ENCODE peak calls at places on chromosome 6, in seven cellular contexts. E is AG10803; B is A549; T is NCI-H460; I is psoas muscle; L is posterior vena cava; X is stimulated activated CD4-positive, alpha-beta T cell treated with anti-CD3 and anti-CD28 coated beads, TNF-alpha, amount 100 ng/mL, for 24 hours. C is an unnamed sample.

GRCh38 chr6:14148471-14148870 is 30.9 kb downstream of the CD83 start:
- DNase-seq in L (no peak), I (no peak), X (no peak), T (no peak), B (no peak), E (no peak), C (no peak)

GRCh38 chr6:29142349-29142748 is 28.4 kb upstream of the OR2J2 start:
- DNase-seq in I (no peak), E (no peak), X (no peak), B (no peak), T (no peak), L (no peak), C (no peak)

GRCh38 chr6:113970808-113971676 is at the start of gene HDAC2:
- DNase-seq in X (peak; percentile 82), I (peak; percentile 90), T (peak; percentile 47), E (peak; percentile 73), B (peak; percentile 57), L (peak; percentile 95), C (peak; percentile 92)

GRCh38 chr6:133187657-133188453 is 53.3 kb upstream of the EYA4 start:
- DNase-seq in L (no peak), I (no peak), B (no peak), T (no peak), X (no peak), E (no peak), C (no peak)

GRCh38 chr6:170444811-170445211 is 108.3 kb downstream of the PSMB1 start:
- DNase-seq in E (no peak), X (no peak), T (no peak), L (no peak), I (no peak), B (no peak), C (no peak)

GRCh38 chr6:29388533-29388932 is 6.9 kb upstream of the OR12D2 start:
- DNase-seq in E (no peak), I (no peak), T (no peak), B (no peak), X (no peak), L (no peak), C (no peak)

GRCh38 chr6:152356659-152357058 is 280.5 kb downstream of the SYNE1 start:
- DNase-seq in I (no peak), E (peak; percentile 51), B (no peak), X (no peak), T (peak; percentile 19), L (no peak), C (peak; percentile 17)

GRCh38 chr6:148455674-148456559 is 113.3 kb downstream of the SASH1 start:
- DNase-seq in L (no peak), B (no peak), I (no peak), T (no peak), X (no peak), E (no peak), C (no peak)

GRCh38 chr6:63530984-63531383 is 41.3 kb upstream of the LOC128125822 start:
- DNase-seq in T (no peak), B (no peak), I (no peak), L (no peak), E (no peak), X (no peak), C (no peak)

GRCh38 chr6:41966961-41967311 is 25.3 kb upstream of the CCND3 start:
- DNase-seq in B (peak; percentile 50), L (no peak), X (no peak), T (no peak), I (no peak), E (peak; percentile 55), C (peak; percentile 71)

GRCh38 chr6:168060521-168060931 is 18.5 kb downstream of the FRMD1 start:
- DNase-seq in E (peak; percentile 65), L (no peak), I (peak; percentile 64), B (peak; percentile 13), T (peak; percentile 32), X (no peak), C (peak; percentile 82)

GRCh38 chr6:96089173-96089572 is 73.4 kb downstream of the FUT9 start:
- DNase-seq in X (no peak), B (no peak), I (no peak), E (no peak), L (no peak), T (no peak), C (peak; percentile 67)

GRCh38 chr6:78513856-78514255 is 353.5 kb upstream of the IRAK1BP1 start:
- DNase-seq in T (no peak), B (no peak), E (no peak), X (no peak), L (no peak), I (no peak), C (peak; percentile 44)

GRCh38 chr6:7725849-7726415 is at the start of gene BMP6:
- DNase-seq in E (peak; percentile 78), X (peak; percentile 36), B (peak; percentile 93), I (peak; percentile 84), L (peak; percentile 94), T (peak; percentile 87), C (peak; percentile 94)

GRCh38 chr6:157045831-157046454 is 268.8 kb downstream of the ARID1B start:
- DNase-seq in E (peak; percentile 81), L (no peak), B (peak; percentile 31), T (peak; percentile 14), I (no peak), X (no peak), C (no peak)

GRCh38 chr6:142155895-142156757 is 9.1 kb downstream of the VTA1 start:
- DNase-seq in I (no peak), E (peak; percentile 23), B (peak; percentile 21), L (no peak), X (no peak), T (no peak), C (peak; percentile 46)

GRCh38 chr6:167448378-167448777 is 123.5 kb downstream of the TTLL2 start:
- DNase-seq in B (no peak), X (no peak), E (no peak), T (no peak), I (no peak), L (no peak), C (no peak)

GRCh38 chr6:133240511-133241087 is 558 bp upstream of the EYA4 start:
- DNase-seq in X (no peak), I (peak; percentile 59), L (no peak), B (peak; percentile 46), E (no peak), T (no peak), C (peak; percentile 65)

GRCh38 chr6:43803783-43804549 is 34.0 kb downstream of the VEGFA start:
- DNase-seq in B (no peak), T (no peak), E (peak; percentile 27), I (no peak), X (no peak), L (no peak), C (no peak)

GRCh38 chr6:170470673-170471072 is 82.4 kb downstream of the PSMB1 start:
- DNase-seq in L (no peak), X (no peak), I (no peak), T (no peak), B (no peak), E (no peak), C (no peak)

GRCh38 chr6:105600342-105601293 is 197.7 kb upstream of the PREP start:
- DNase-seq in E (peak; percentile 59), I (no peak), B (peak; percentile 51), T (peak; percentile 95), X (no peak), L (no peak), C (no peak)

GRCh38 chr6:1527098-1527497 is 82.6 kb upstream of the FOXC1 start:
- DNase-seq in L (no peak), X (no peak), E (peak; percentile 37), T (no peak), I (peak; percentile 41), B (no peak), C (peak; percentile 78)

GRCh38 chr6:63804381-63804956 is 168.9 kb downstream of the PHF3 start:
- DNase-seq in E (peak; percentile 88), B (no peak), L (no peak), X (no peak), T (peak; percentile 12), I (no peak), C (peak; percentile 5)

GRCh38 chr6:18432180-18432579 is 45.0 kb downstream of the RNF144B start:
- DNase-seq in E (peak; percentile 53), T (no peak), B (no peak), I (no peak), L (no peak), X (no peak), C (no peak)

GRCh38 chr6:170369439-170369838 is 62.9 kb downstream of the FAM120B start:
- DNase-seq in L (no peak), E (no peak), T (no peak), I (no peak), X (no peak), B (no peak), C (no peak)

GRCh38 chr6:107491059-107491609 is 1.2 kb downstream of the SOBP start:
- DNase-seq in E (no peak), L (peak; percentile 88), I (peak; percentile 75), B (peak; percentile 8), T (no peak), X (no peak), C (peak; percentile 73)

GRCh38 chr6:164424489-164424888 is 884.9 kb downstream of the C6orf118 start:
- DNase-seq in L (no peak), X (no peak), T (no peak), B (no peak), E (no peak), I (no peak), C (no peak)